ENCODE peak calls at places on chromosome 11, in eight cellular contexts. One of them, this sample, is unnamed. For H3K4me1, the result is how much of the 10 kb centered on the place peaks cover.

GRCh38 chr11:74650498-74650897 is 58.1 kb downstream of the POLD3 start:
- DNase-seq in H9: no peak
- DNase-seq in pancreas: no peak
- DNase-seq in A673: no peak
- DNase-seq in effector memory CD4-positive, alpha-beta T cell: no peak
- DNase-seq in right atrium auricular region: no peak
- DNase-seq in heart right ventricle: no peak
- DNase-seq in left lung: no peak
- DNase-seq in this sample: no peak

GRCh38 chr11:117872420-117872961 is 4.0 kb downstream of the FXYD6 start:
- DNase-seq in H9: no peak
- DNase-seq in pancreas: no peak
- DNase-seq in A673: no peak
- DNase-seq in effector memory CD4-positive, alpha-beta T cell: no peak
- DNase-seq in right atrium auricular region: no peak
- DNase-seq in heart right ventricle: peak
- DNase-seq in left lung: no peak
- DNase-seq in this sample: no peak

GRCh38 chr11:123303924-123304323 is 108.9 kb upstream of the CLMP start:
- DNase-seq in H9: no peak
- DNase-seq in pancreas: no peak
- DNase-seq in A673: no peak
- DNase-seq in effector memory CD4-positive, alpha-beta T cell: no peak
- DNase-seq in right atrium auricular region: no peak
- DNase-seq in heart right ventricle: no peak
- DNase-seq in left lung: no peak
- DNase-seq in this sample: no peak

GRCh38 chr11:12961615-12962014 is 47.5 kb upstream of the RASSF10 start:
- DNase-seq in H9: no peak
- DNase-seq in pancreas: no peak
- DNase-seq in A673: peak
- DNase-seq in effector memory CD4-positive, alpha-beta T cell: no peak
- DNase-seq in right atrium auricular region: no peak
- DNase-seq in heart right ventricle: no peak
- DNase-seq in left lung: no peak
- DNase-seq in this sample: no peak

GRCh38 chr11:116792869-116793475 is 1.3 kb upstream of the APOA5 start:
- DNase-seq in H9: no peak
- DNase-seq in pancreas: no peak
- DNase-seq in A673: no peak
- DNase-seq in effector memory CD4-positive, alpha-beta T cell: no peak
- DNase-seq in right atrium auricular region: no peak
- DNase-seq in heart right ventricle: no peak
- DNase-seq in left lung: no peak
- DNase-seq in this sample: no peak

GRCh38 chr11:121661796-121662508 is 209.2 kb upstream of the SORL1-AS1 start:
- DNase-seq in H9: no peak
- DNase-seq in pancreas: no peak
- DNase-seq in A673: no peak
- DNase-seq in effector memory CD4-positive, alpha-beta T cell: no peak
- DNase-seq in right atrium auricular region: no peak
- DNase-seq in heart right ventricle: no peak
- DNase-seq in left lung: no peak
- DNase-seq in this sample: no peak

GRCh38 chr11:118715245-118715807 is 35.9 kb upstream of the TREH start:
- DNase-seq in H9: no peak
- DNase-seq in pancreas: peak
- DNase-seq in A673: no peak
- DNase-seq in effector memory CD4-positive, alpha-beta T cell: no peak
- DNase-seq in right atrium auricular region: no peak
- DNase-seq in heart right ventricle: no peak
- DNase-seq in left lung: no peak
- DNase-seq in this sample: peak

GRCh38 chr11:118918686-118919280 is 6.9 kb downstream of the BCL9L start:
- DNase-seq in H9: no peak
- DNase-seq in pancreas: peak
- DNase-seq in A673: no peak
- DNase-seq in effector memory CD4-positive, alpha-beta T cell: no peak
- DNase-seq in right atrium auricular region: no peak
- DNase-seq in heart right ventricle: no peak
- DNase-seq in left lung: no peak
- DNase-seq in this sample: no peak

GRCh38 chr11:70476669-70477068 is 78.3 kb downstream of the CTTN start:
- DNase-seq in H9: no peak
- DNase-seq in pancreas: no peak
- DNase-seq in A673: no peak
- DNase-seq in effector memory CD4-positive, alpha-beta T cell: no peak
- DNase-seq in right atrium auricular region: no peak
- DNase-seq in heart right ventricle: no peak
- DNase-seq in left lung: no peak
- DNase-seq in this sample: no peak

GRCh38 chr11:33463059-33463458 is 205.9 kb downstream of the HIPK3 start:
- DNase-seq in H9: no peak
- DNase-seq in pancreas: no peak
- DNase-seq in A673: no peak
- DNase-seq in effector memory CD4-positive, alpha-beta T cell: no peak
- DNase-seq in right atrium auricular region: no peak
- DNase-seq in heart right ventricle: no peak
- DNase-seq in left lung: no peak
- DNase-seq in this sample: no peak

GRCh38 chr11:33461726-33462125 is 204.5 kb downstream of the HIPK3 start:
- DNase-seq in H9: no peak
- DNase-seq in pancreas: no peak
- DNase-seq in A673: no peak
- DNase-seq in effector memory CD4-positive, alpha-beta T cell: no peak
- DNase-seq in right atrium auricular region: no peak
- DNase-seq in heart right ventricle: no peak
- DNase-seq in left lung: no peak
- DNase-seq in this sample: no peak

GRCh38 chr11:33455827-33456226 is 198.6 kb downstream of the HIPK3 start:
- DNase-seq in H9: no peak
- DNase-seq in pancreas: no peak
- DNase-seq in A673: no peak
- DNase-seq in effector memory CD4-positive, alpha-beta T cell: no peak
- DNase-seq in right atrium auricular region: no peak
- DNase-seq in heart right ventricle: no peak
- DNase-seq in left lung: no peak
- DNase-seq in this sample: no peak

GRCh38 chr11:33457948-33458347 is 200.8 kb downstream of the HIPK3 start:
- DNase-seq in H9: no peak
- DNase-seq in pancreas: no peak
- DNase-seq in A673: no peak
- DNase-seq in effector memory CD4-positive, alpha-beta T cell: no peak
- DNase-seq in right atrium auricular region: no peak
- DNase-seq in heart right ventricle: no peak
- DNase-seq in left lung: no peak
- DNase-seq in this sample: no peak

DNA sequence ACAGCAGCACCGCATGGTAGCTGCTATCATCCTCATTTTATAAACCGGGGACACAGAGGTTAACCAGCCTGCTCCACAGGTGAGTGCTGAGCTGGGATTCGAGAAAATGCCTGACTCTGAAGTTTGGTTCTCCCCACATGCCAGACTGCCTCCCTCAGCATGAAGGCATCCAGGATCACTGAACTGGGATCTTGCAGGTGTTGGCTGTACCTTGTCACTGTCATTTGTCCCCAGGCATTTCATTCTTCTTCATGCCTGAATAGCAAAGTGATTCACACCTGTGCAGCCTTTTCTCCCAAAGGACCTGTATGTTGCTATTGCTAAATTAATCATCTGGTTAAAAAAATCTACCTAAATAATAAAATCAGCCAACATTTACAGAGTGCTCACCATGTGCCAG is 204.1 kb downstream of the HIPK3 start:
- DNase-seq in H9: no peak
- DNase-seq in pancreas: no peak
- DNase-seq in A673: no peak
- DNase-seq in effector memory CD4-positive, alpha-beta T cell: no peak
- DNase-seq in right atrium auricular region: no peak
- DNase-seq in heart right ventricle: no peak
- DNase-seq in left lung: no peak
- DNase-seq in this sample: no peak
- H3K4me1 ChIP-seq in H9: under half
- H3K4me1 ChIP-seq in pancreas: under half
- H3K4me1 ChIP-seq in A673: under half
- H3K4me1 ChIP-seq in effector memory CD4-positive, alpha-beta T cell: under half
- H3K4me1 ChIP-seq in right atrium auricular region: under half
- H3K4me1 ChIP-seq in heart right ventricle: under half
- H3K4me1 ChIP-seq in left lung: under half
- H3K4me1 ChIP-seq in this sample: under half

GRCh38 chr11:10627816-10628215 is 59.4 kb upstream of the LYVE1 start:
- DNase-seq in H9: no peak
- DNase-seq in pancreas: no peak
- DNase-seq in A673: no peak
- DNase-seq in effector memory CD4-positive, alpha-beta T cell: no peak
- DNase-seq in right atrium auricular region: no peak
- DNase-seq in heart right ventricle: no peak
- DNase-seq in left lung: no peak
- DNase-seq in this sample: no peak

GRCh38 chr11:10628506-10629236 is 60.2 kb upstream of the LYVE1 start:
- DNase-seq in H9: no peak
- DNase-seq in pancreas: no peak
- DNase-seq in A673: no peak
- DNase-seq in effector memory CD4-positive, alpha-beta T cell: no peak
- DNase-seq in right atrium auricular region: no peak
- DNase-seq in heart right ventricle: no peak
- DNase-seq in left lung: no peak
- DNase-seq in this sample: no peak

GRCh38 chr11:10625982-10626311 is 57.5 kb upstream of the LYVE1 start:
- DNase-seq in H9: no peak
- DNase-seq in pancreas: no peak
- DNase-seq in A673: no peak
- DNase-seq in effector memory CD4-positive, alpha-beta T cell: no peak
- DNase-seq in right atrium auricular region: no peak
- DNase-seq in heart right ventricle: no peak
- DNase-seq in left lung: no peak
- DNase-seq in this sample: no peak

GRCh38 chr11:10625281-10625981 is 57.0 kb upstream of the LYVE1 start:
- DNase-seq in H9: no peak
- DNase-seq in pancreas: no peak
- DNase-seq in A673: no peak
- DNase-seq in effector memory CD4-positive, alpha-beta T cell: no peak
- DNase-seq in right atrium auricular region: no peak
- DNase-seq in heart right ventricle: no peak
- DNase-seq in left lung: no peak
- DNase-seq in this sample: no peak

DNA sequence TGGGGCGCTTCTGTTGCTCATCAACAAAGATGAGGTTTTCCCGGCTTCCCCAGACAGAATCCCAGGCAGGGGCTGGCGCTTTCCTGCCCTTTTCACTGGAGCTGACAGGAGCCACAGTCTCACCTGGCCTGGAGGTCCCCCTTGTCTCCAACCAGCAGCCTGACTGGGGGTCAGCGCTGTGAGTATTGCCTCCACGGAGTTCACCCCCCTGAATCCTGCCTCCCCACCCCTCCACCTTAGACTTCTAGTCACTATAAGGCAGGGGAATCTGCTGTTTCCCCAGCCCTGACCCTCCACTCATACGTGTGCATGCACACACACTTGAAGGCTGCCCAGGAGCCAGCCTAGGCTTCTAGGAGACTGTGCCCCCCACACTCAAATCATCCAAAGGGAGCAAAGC is 58.8 kb upstream of the LYVE1 start:
- DNase-seq in H9: no peak
- DNase-seq in pancreas: no peak
- DNase-seq in A673: no peak
- DNase-seq in effector memory CD4-positive, alpha-beta T cell: no peak
- DNase-seq in right atrium auricular region: no peak
- DNase-seq in heart right ventricle: no peak
- DNase-seq in left lung: no peak
- DNase-seq in this sample: no peak
- H3K4me1 ChIP-seq in H9: under half
- H3K4me1 ChIP-seq in pancreas: under half
- H3K4me1 ChIP-seq in A673: under half
- H3K4me1 ChIP-seq in effector memory CD4-positive, alpha-beta T cell: under half
- H3K4me1 ChIP-seq in right atrium auricular region: under half
- H3K4me1 ChIP-seq in heart right ventricle: under half
- H3K4me1 ChIP-seq in left lung: under half
- H3K4me1 ChIP-seq in this sample: under half

DNA sequence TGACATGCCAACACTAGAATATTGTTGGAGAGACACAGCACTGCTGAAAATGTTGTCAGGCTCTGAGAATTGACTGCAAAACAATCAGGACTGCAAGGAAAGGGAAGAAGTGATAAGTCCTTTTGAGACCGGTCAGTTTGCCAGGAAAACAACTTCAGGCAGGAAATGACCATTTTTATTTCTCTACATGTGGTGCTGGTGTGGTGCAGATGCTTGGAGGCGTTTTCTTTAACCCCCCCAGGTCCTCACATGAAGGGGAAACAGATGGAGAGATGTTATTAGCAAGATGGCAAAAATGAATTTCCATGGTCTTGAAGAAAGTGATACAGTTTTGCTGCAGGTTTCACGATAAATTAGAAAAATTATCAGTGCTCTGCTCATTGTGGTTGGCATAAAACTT is 5.7 kb downstream of the AP2A2 start:
- DNase-seq in H9: no peak
- DNase-seq in pancreas: no peak
- DNase-seq in A673: no peak
- DNase-seq in effector memory CD4-positive, alpha-beta T cell: no peak
- DNase-seq in right atrium auricular region: no peak
- DNase-seq in heart right ventricle: no peak
- DNase-seq in left lung: no peak
- DNase-seq in this sample: no peak
- H3K4me1 ChIP-seq in H9: under half
- H3K4me1 ChIP-seq in pancreas: under half
- H3K4me1 ChIP-seq in A673: under half
- H3K4me1 ChIP-seq in effector memory CD4-positive, alpha-beta T cell: under half
- H3K4me1 ChIP-seq in right atrium auricular region: under half
- H3K4me1 ChIP-seq in heart right ventricle: half or more
- H3K4me1 ChIP-seq in left lung: half or more
- H3K4me1 ChIP-seq in this sample: under half

GRCh38 chr11:10483584-10483983 is 28.5 kb downstream of the AMPD3 start:
- DNase-seq in H9: peak
- DNase-seq in pancreas: no peak
- DNase-seq in A673: no peak
- DNase-seq in effector memory CD4-positive, alpha-beta T cell: no peak
- DNase-seq in right atrium auricular region: no peak
- DNase-seq in heart right ventricle: no peak
- DNase-seq in left lung: no peak
- DNase-seq in this sample: no peak

GRCh38 chr11:10483174-10483573 is 28.1 kb downstream of the AMPD3 start:
- DNase-seq in H9: peak
- DNase-seq in pancreas: no peak
- DNase-seq in A673: no peak
- DNase-seq in effector memory CD4-positive, alpha-beta T cell: no peak
- DNase-seq in right atrium auricular region: no peak
- DNase-seq in heart right ventricle: no peak
- DNase-seq in left lung: no peak
- DNase-seq in this sample: no peak

GRCh38 chr11:10480026-10480425 is 25.0 kb downstream of the AMPD3 start:
- DNase-seq in H9: no peak
- DNase-seq in pancreas: no peak
- DNase-seq in A673: no peak
- DNase-seq in effector memory CD4-positive, alpha-beta T cell: no peak
- DNase-seq in right atrium auricular region: no peak
- DNase-seq in heart right ventricle: no peak
- DNase-seq in left lung: no peak
- DNase-seq in this sample: no peak

GRCh38 chr11:10480760-10481159 is 25.7 kb downstream of the AMPD3 start:
- DNase-seq in H9: no peak
- DNase-seq in pancreas: no peak
- DNase-seq in A673: no peak
- DNase-seq in effector memory CD4-positive, alpha-beta T cell: no peak
- DNase-seq in right atrium auricular region: no peak
- DNase-seq in heart right ventricle: no peak
- DNase-seq in left lung: no peak
- DNase-seq in this sample: no peak

GRCh38 chr11:10481567-10482349 is 26.7 kb downstream of the AMPD3 start:
- DNase-seq in H9: no peak
- DNase-seq in pancreas: no peak
- DNase-seq in A673: no peak
- DNase-seq in effector memory CD4-positive, alpha-beta T cell: no peak
- DNase-seq in right atrium auricular region: no peak
- DNase-seq in heart right ventricle: no peak
- DNase-seq in left lung: no peak
- DNase-seq in this sample: no peak
- H3K4me1 ChIP-seq in H9: under half
- H3K4me1 ChIP-seq in pancreas: under half
- H3K4me1 ChIP-seq in A673: under half
- H3K4me1 ChIP-seq in effector memory CD4-positive, alpha-beta T cell: under half
- H3K4me1 ChIP-seq in right atrium auricular region: under half
- H3K4me1 ChIP-seq in heart right ventricle: under half
- H3K4me1 ChIP-seq in left lung: under half
- H3K4me1 ChIP-seq in this sample: under half